ENCODE peak calls at places on chromosomes 6 and 20, in five cellular contexts. D is AG04449; W is RCC 7860; L is T-helper 9 cell; B is activated naive CD4-positive, alpha-beta T cell treated with anti-CD3 and anti-CD28 coated beads, Interleukin-2, amount 50 U/mL, for 16 hours. Q is an unnamed sample.

GRCh38 chr6:161194374-161194773 is 79.5 kb downstream of the AGPAT4 start:
- DNase-seq in W (no peak), L (no peak), D (no peak), B (no peak), Q (no peak)

GRCh38 chr6:145755682-145756081 is 20.4 kb upstream of the EPM2A start:
- DNase-seq in D (no peak), W (no peak), L (no peak), B (no peak), Q (no peak)

GRCh38 chr20:38514947-38515346 is 42.3 kb downstream of the RALGAPB start:
- DNase-seq in B (no peak), W (no peak), D (no peak), L (no peak), Q (no peak)

GRCh38 chr6:14811760-14812428 is 434.0 kb upstream of the JARID2 start:
- DNase-seq in B (no peak), L (no peak), W (no peak), D (no peak), Q (peak; percentile 9)

GRCh38 chr6:146984251-146984924 is 219.8 kb upstream of the STXBP5 start:
- DNase-seq in W (no peak), L (no peak), B (no peak), D (no peak), Q (peak; percentile 15)

GRCh38 chr6:105645958-105646357 is 243.1 kb upstream of the PREP start:
- DNase-seq in B (no peak), W (no peak), L (no peak), D (no peak), Q (no peak)

GRCh38 chr6:40922281-40922680 is 116.7 kb downstream of the UNC5CL start:
- DNase-seq in B (no peak), W (no peak), L (no peak), D (no peak), Q (peak; percentile 62)

GRCh38 chr20:4341804-4342560 is 326.6 kb upstream of the RNF24 start:
- DNase-seq in D (peak; percentile 42), L (no peak), B (no peak), W (no peak), Q (peak; percentile 72)

GRCh38 chr6:76441850-76442249 is 369.4 kb upstream of the IMPG1 start:
- DNase-seq in B (no peak), D (no peak), W (no peak), L (no peak), Q (no peak)

GRCh38 chr20:43590036-43590391 is 723 bp upstream of the IFT52 start:
- DNase-seq in W (no peak), D (no peak), B (no peak), L (no peak), Q (no peak)

Q was measured in AG08395.